ENCODE peak calls at places on chromosomes 12 and 14, in ten cellular contexts. T is stomach; C is fibroblast of villous mesenchyme; A is mucosa of descending colon; S is CD8-positive, alpha-beta T cell; O is heart right ventricle; H is HCT116; F is IMR-90; U is transverse colon; V is esophagus squamous epithelium. M is an unnamed sample.

GRCh38 chr14:100448376-100448775 is 125.2 kb downstream of the SLC25A47 start:
- DNase-seq in U (no peak), C (no peak), T (no peak), F (no peak), H (no peak), V (no peak), O (no peak), S (no peak), A (no peak), M (no peak)

GRCh38 chr12:69534389-69534822 is 50.9 kb upstream of the CCT2 start:
- DNase-seq in C (peak; percentile 99), F (peak; percentile 100), O (peak; percentile 74), V (peak; percentile 9), A (peak; percentile 35), T (no peak), S (no peak), H (peak; percentile 7), U (peak; percentile 32), M (peak; percentile 99)

GRCh38 chr14:76774471-76775158 is 13.3 kb downstream of the VASH1 start:
- DNase-seq in S (no peak), V (no peak), U (no peak), O (no peak), A (no peak), T (no peak), C (no peak), H (no peak), F (no peak), M (no peak)

GRCh38 chr12:30827406-30828055 is 72.8 kb upstream of the CAPRIN2 start:
- DNase-seq in F (no peak), O (no peak), C (no peak), T (no peak), H (no peak), V (no peak), S (no peak), U (no peak), A (no peak), M (no peak)

GRCh38 chr14:103740991-103741689 is 25.5 kb downstream of the ZFYVE21 start:
- DNase-seq in C (peak; percentile 58), U (no peak), S (no peak), O (no peak), T (no peak), V (no peak), F (peak; percentile 39), H (no peak), A (no peak), M (no peak)

GRCh38 chr14:61196792-61197191 is 84.3 kb downstream of the TMEM30B start:
- DNase-seq in U (no peak), T (no peak), H (no peak), O (no peak), S (no peak), C (peak; percentile 12), A (no peak), F (no peak), V (no peak), M (no peak)

GRCh38 chr12:47715877-47716548 is 9.3 kb downstream of the ENDOU start:
- DNase-seq in T (no peak), A (no peak), U (no peak), V (no peak), H (no peak), F (no peak), S (no peak), C (no peak), O (peak; percentile 32), M (no peak)

GRCh38 chr14:20429801-20430669 is 5.9 kb downstream of the KLHL33 start:
- DNase-seq in V (no peak), S (peak; percentile 28), A (peak; percentile 73), H (no peak), O (no peak), F (no peak), C (no peak), T (peak; percentile 87), U (peak; percentile 60), M (no peak)

GRCh38 chr14:67413806-67414769 is 2.1 kb upstream of the PLEK2 start:
- DNase-seq in C (peak; percentile 43), V (no peak), A (no peak), O (no peak), F (peak; percentile 88), H (peak; percentile 88), T (no peak), S (peak; percentile 10), U (no peak), M (no peak)

GRCh38 chr14:53668861-53669260 is 287.8 kb downstream of the BMP4 start:
- DNase-seq in U (no peak), A (no peak), O (no peak), T (no peak), H (no peak), V (no peak), S (no peak), F (peak; percentile 10), C (peak; percentile 86), M (no peak)

DNA sequence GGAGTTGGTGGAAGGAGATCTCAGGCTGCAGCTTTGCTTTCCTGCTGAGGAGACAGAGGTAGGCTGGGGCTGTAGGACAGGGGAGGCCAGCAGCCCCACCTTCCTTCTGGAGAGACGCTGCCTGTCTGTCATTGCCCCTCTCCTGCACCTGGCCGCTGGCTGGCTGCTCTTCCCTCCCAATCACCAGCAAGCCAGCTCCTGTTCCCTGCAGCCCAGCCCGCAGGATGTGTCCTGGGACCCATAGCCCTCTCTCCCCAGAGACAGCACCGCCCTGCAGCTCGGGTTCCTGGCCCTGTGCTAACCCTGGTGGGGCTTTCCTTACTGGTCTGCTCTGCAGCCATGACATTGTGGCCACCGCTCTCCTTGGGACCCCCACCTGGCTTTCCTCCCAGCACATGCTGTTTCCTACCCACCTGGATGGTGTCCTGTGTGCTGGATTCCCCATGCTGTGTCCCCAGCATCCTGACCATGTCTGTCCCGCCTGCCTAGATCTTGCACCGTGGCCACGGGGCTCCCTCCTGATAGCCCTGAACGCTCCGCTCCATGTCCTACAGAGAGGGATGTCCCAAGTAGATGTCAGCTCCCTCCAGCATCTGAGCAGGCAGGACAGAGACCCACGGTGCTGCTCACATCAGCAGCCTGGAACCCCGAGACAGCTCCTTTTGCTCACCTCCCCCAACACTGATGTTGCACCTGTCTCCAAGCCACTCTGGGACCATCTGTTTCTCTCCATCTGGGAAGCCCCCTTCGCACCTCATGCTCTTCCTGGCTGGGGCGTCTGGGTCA is 1.2 kb upstream of the MTA1 start:
- DNase-seq in F (no peak), T (no peak), S (no peak), H (no peak), U (no peak), A (no peak), O (no peak), C (no peak), V (no peak), M (no peak)
- H3K4me3 ChIP-seq in F (no peak overlapping the region), T (peak overlapping the region; percentile 86), S (no peak overlapping the region), H (peak overlapping the region; percentile 67), U (no peak overlapping the region), A (no peak overlapping the region), O (peak overlapping the region; percentile 73), C (peak overlapping the region; percentile 74), V (no peak overlapping the region), M (peak overlapping the region; percentile 77)

DNA sequence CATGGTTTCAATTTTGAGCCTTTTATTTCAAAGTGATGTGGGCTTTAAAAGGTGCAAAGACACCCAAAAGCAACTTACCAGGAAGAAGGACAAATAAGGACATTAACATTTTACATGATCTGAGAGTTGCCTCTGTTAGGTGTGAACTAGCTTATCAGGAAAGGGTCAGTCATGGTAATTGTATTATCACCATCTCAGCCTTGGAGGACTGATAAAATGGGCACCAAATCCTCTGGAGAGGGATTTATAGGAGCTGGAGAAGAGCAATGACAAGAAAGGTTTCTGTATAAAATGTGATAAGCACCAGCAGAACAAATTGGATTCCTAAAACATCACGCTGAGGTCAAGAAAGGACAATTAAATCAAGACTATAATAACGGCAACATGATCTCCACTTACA is 217.7 kb upstream of the PRICKLE1 start:
- DNase-seq in S (no peak), C (no peak), H (no peak), T (no peak), U (no peak), O (no peak), A (no peak), F (no peak), V (no peak), M (no peak)
- TF ChIP-seq CTCF in S (no peak), C (no peak), H (no peak), T (no peak), U (no peak), O (no peak), A (no peak), F (no peak), V (no peak), M (no peak)

GRCh38 chr12:120406080-120406479 is 31.8 kb upstream of the COX6A1 start:
- DNase-seq in T (no peak), U (no peak), C (no peak), V (no peak), O (no peak), H (no peak), A (no peak), F (no peak), S (no peak), M (no peak)
- H3K4me3 ChIP-seq in T (no peak overlapping the region), U (no peak overlapping the region), C (no peak overlapping the region), V (no peak overlapping the region), O (no peak overlapping the region), H (no peak overlapping the region), A (no peak overlapping the region), F (no peak overlapping the region), S (no peak overlapping the region), M (no peak overlapping the region)

GRCh38 chr12:116000252-116000651 is 277.2 kb downstream of the MED13L start:
- DNase-seq in F (no peak), H (no peak), V (no peak), U (no peak), T (no peak), O (no peak), C (no peak), S (no peak), A (no peak), M (no peak)

GRCh38 chr12:115998789-115999478 is 278.6 kb downstream of the MED13L start:
- DNase-seq in H (no peak), A (no peak), S (no peak), F (peak; percentile 9), V (no peak), C (peak; percentile 7), U (no peak), O (no peak), T (no peak), M (no peak)

GRCh38 chr12:115993715-115994114 is 283.8 kb downstream of the MED13L start:
- DNase-seq in O (no peak), H (no peak), V (no peak), T (no peak), C (no peak), S (no peak), A (no peak), U (no peak), F (no peak), M (no peak)

GRCh38 chr12:115999582-115999981 is 277.9 kb downstream of the MED13L start:
- DNase-seq in S (no peak), F (no peak), U (no peak), V (no peak), T (no peak), C (no peak), O (no peak), A (no peak), H (no peak), M (no peak)

DNA sequence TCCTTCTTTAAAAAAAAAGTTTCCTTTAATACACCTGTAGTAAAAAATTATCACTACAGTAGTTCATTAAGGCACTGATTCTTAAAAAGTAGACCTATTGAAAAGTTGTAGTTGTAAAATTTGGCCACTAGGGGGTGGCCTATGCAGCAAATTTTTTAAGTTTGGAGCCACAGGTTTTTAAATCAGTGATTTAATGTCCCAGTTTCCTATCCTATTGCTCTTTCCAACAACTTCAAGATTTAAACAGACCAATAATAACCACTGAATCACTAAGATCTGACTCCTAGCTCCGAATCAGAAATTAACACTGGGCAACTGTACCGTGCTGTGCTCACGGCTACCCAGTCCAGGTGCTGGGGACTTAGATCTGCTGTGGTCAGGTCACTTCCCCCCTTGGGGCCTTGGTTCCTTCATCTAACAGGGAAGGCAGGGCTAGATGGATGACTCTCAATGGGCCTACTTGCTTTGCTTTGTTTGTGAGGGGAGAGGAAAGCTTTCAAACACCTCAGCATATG is 279.3 kb downstream of the MED13L start:
- DNase-seq in C (peak; percentile 74), A (peak; percentile 21), O (no peak), S (no peak), H (peak; percentile 32), T (no peak), F (peak; percentile 72), V (no peak), U (peak; percentile 14), M (peak; percentile 20)
- TF ChIP-seq CTCF in C (peak; percentile 69), A (peak; percentile 56), O (peak; percentile 85), S (peak; percentile 97), H (peak; percentile 68), T (no peak), F (peak; percentile 74), V (peak; percentile 71), U (peak; percentile 85), M (peak; percentile 79)